ENCODE peak calls at places on chromosome 15, in eight cellular contexts. D is upper lobe of left lung, M is dorsolateral prefrontal cortex, L is adrenal gland, O is cardiac muscle cell, Y is cardiac fibroblast, U is AG04450, R is HCT116. J is an unnamed sample.

GRCh38 chr15:89654847-89655805 is at the start of gene KIF7:
- DNase-seq in Y (peak), L (no peak), U (no peak), D (peak), O (peak), R (no peak), M (no peak), J (no peak)

GRCh38 chr15:75573643-75574384 is 5.3 kb downstream of the PTPN9 start:
- DNase-seq in M (no peak), L (no peak), D (no peak), Y (no peak), R (no peak), O (no peak), U (no peak), J (no peak)

GRCh38 chr15:80689297-80689696 is 5.8 kb upstream of the ABHD17C start:
- DNase-seq in M (no peak), O (no peak), U (no peak), D (no peak), L (no peak), Y (no peak), R (no peak), J (no peak)

GRCh38 chr15:78667578-78668236 is 26.7 kb upstream of the CHRNB4 start:
- DNase-seq in D (no peak), U (no peak), R (no peak), Y (no peak), O (no peak), M (no peak), L (peak), J (no peak)

GRCh38 chr15:76235186-76235826 is 76.0 kb downstream of the ETFA start:
- DNase-seq in D (no peak), R (peak), O (peak), L (no peak), M (no peak), U (peak), Y (peak), J (peak)

GRCh38 chr15:54298396-54298795 is 320.2 kb downstream of the UNC13C start:
- DNase-seq in U (no peak), O (no peak), D (no peak), M (no peak), L (no peak), Y (no peak), R (no peak), J (no peak)

GRCh38 chr15:57509121-57509520 is 82.6 kb upstream of the MYZAP start:
- DNase-seq in R (no peak), Y (no peak), O (no peak), M (no peak), U (no peak), D (no peak), L (no peak), J (peak)

GRCh38 chr15:101179341-101180153 is 72.3 kb downstream of the CHSY1 start:
- DNase-seq in M (no peak), U (no peak), O (no peak), D (peak), R (no peak), L (no peak), Y (peak), J (no peak)

GRCh38 chr15:75198560-75199346 is 2.9 kb upstream of the C15orf39 start:
- DNase-seq in L (no peak), Y (peak), O (peak), D (no peak), M (no peak), U (no peak), R (peak), J (no peak)

GRCh38 chr15:83786336-83786735 is 132.4 kb downstream of the ADAMTSL3 start:
- DNase-seq in M (no peak), Y (no peak), L (no peak), R (no peak), D (no peak), U (no peak), O (no peak), J (no peak)

GRCh38 chr15:72732554-72732953 is 46.5 kb downstream of the BBS4 start:
- DNase-seq in R (no peak), U (no peak), L (no peak), M (no peak), O (no peak), Y (no peak), D (no peak), J (no peak)

DNA sequence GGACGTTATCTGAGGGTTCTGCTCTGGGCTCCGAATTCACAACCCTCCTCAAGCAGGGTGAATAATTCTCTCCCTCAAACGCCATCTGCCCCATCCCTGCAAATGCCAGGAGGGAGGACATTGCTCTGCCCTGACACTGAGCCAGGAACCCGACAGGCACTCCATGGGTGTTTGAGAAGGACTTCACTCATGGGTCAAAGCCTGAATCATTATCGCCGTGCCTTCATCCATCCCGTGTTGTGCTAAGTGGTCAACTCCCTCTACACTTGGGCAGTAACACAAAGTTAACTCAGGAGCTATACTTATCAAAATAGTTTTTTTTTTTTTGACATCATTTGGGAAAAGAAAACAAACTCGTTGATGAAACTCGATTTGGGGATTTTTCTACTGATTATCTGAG is 261.7 kb upstream of the IGF1R start:
- DNase-seq in M (no peak), D (no peak), Y (no peak), O (no peak), U (no peak), R (no peak), L (no peak), J (no peak)
- H3K4me3 ChIP-seq in M (no peak), D (no peak), Y (no peak), O (no peak), U (no peak), R (no peak), L (no peak), J (no peak)

DNA sequence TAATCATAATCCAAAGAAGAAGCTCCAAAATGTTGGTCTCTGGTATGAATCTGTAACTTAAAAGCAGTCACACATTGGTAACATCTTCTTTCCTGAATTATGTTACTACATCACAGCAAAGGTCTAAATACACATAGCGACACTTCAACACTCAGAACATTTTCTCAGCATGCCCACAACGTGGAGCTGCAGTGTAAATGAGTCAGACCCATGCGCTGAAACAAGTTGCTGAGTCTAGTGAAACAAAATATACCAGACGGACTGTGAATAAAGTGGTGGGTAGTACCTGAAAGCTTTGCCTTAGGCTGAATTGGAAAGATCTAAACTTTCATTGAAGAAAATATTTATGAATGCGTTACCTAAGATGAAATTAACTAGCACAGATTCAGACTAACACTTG is 33.2 kb upstream of the GOLGA8B start:
- DNase-seq in O (peak), Y (peak), R (peak), D (no peak), U (no peak), M (peak), L (no peak), J (peak)
- TF ChIP-seq CTCF in O (no peak), Y (peak), R (peak), D (no peak), U (peak), M (no peak), L (no peak), J (peak)

GRCh38 chr15:64246364-64247189 is 83.8 kb upstream of the PPIB start:
- DNase-seq in Y (peak), M (no peak), D (no peak), R (peak), O (no peak), U (peak), L (peak), J (peak)
- H3K4me3 ChIP-seq in Y (no peak), M (no peak), D (no peak), R (peak), O (no peak), U (no peak), L (no peak), J (peak)

GRCh38 chr15:87863152-87863551 is 393.4 kb downstream of the NTRK3 start:
- DNase-seq in U (no peak), L (no peak), Y (peak), M (no peak), O (peak), D (no peak), R (no peak), J (no peak)
- TF ChIP-seq CTCF in U (no peak), L (no peak), Y (no peak), M (no peak), O (no peak), D (no peak), R (no peak), J (no peak)

GRCh38 chr15:40841741-40842140 is 2.1 kb upstream of the SPINT1 start:
- DNase-seq in O (peak), Y (no peak), L (no peak), D (no peak), R (no peak), M (no peak), U (no peak), J (no peak)

GRCh38 chr15:40843885-40844542 is at the start of gene SPINT1:
- DNase-seq in L (no peak), R (no peak), M (no peak), O (peak), U (no peak), Y (no peak), D (peak), J (no peak)

GRCh38 chr15:40844543-40844981 is 714 bp downstream of the SPINT1 start:
- DNase-seq in M (no peak), Y (peak), U (no peak), O (no peak), D (peak), R (no peak), L (no peak), J (no peak)

GRCh38 chr15:40845036-40845435 is 1.2 kb downstream of the SPINT1 start:
- DNase-seq in M (no peak), L (no peak), D (no peak), Y (no peak), U (no peak), R (no peak), O (no peak), J (no peak)

GRCh38 chr15:40843183-40843884 is 514 bp upstream of the SPINT1 start:
- DNase-seq in M (no peak), L (no peak), R (no peak), U (no peak), O (no peak), D (no peak), Y (no peak), J (no peak)
- H3K4me3 ChIP-seq in M (peak), L (no peak), R (peak), U (no peak), O (peak), D (peak), Y (no peak), J (peak)

DNA sequence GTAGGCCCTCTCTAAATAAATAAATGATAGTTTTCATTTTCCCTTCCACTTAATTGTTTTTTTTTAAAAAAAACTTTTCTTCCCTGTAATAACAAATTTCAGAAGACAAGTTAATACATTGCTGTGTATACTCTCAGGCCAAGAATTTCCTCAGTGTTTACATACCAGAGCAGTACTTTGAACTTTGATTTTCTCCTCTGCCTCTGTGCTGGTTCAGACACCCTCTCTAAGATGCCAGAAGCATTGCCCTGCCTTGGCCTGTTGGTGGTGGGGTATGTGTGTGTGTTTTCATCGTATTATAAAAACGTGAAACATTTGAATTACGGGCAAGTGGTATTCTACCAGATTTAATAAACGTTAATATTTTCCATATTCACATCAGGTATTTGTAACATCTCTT is 70.1 kb downstream of the SMAD3 start:
- DNase-seq in M (no peak), L (no peak), Y (peak), O (no peak), U (peak), R (no peak), D (no peak), J (no peak)
- TF ChIP-seq CTCF in M (no peak), L (no peak), Y (no peak), O (no peak), U (peak), R (no peak), D (no peak), J (no peak)

GRCh38 chr15:68029959-68030358 is 24.2 kb upstream of the PIAS1 start:
- DNase-seq in Y (no peak), R (no peak), O (no peak), L (no peak), U (no peak), D (no peak), M (no peak), J (no peak)

GRCh38 chr15:68028137-68028771 is 25.9 kb upstream of the PIAS1 start:
- DNase-seq in O (no peak), D (no peak), Y (no peak), R (no peak), M (no peak), L (no peak), U (no peak), J (no peak)

GRCh38 chr15:68027388-68027787 is 26.7 kb upstream of the PIAS1 start:
- DNase-seq in L (no peak), O (no peak), U (no peak), R (no peak), M (no peak), Y (no peak), D (no peak), J (no peak)

GRCh38 chr15:68031406-68031805 is 22.7 kb upstream of the PIAS1 start:
- DNase-seq in U (no peak), L (peak), M (no peak), Y (peak), R (no peak), O (no peak), D (no peak), J (no peak)

GRCh38 chr15:68028808-68029207 is 25.3 kb upstream of the PIAS1 start:
- DNase-seq in O (no peak), L (no peak), Y (no peak), D (no peak), R (no peak), M (no peak), U (no peak), J (no peak)
- H3K4me3 ChIP-seq in O (no peak), L (no peak), Y (no peak), D (no peak), R (no peak), M (no peak), U (no peak), J (no peak)

DNA sequence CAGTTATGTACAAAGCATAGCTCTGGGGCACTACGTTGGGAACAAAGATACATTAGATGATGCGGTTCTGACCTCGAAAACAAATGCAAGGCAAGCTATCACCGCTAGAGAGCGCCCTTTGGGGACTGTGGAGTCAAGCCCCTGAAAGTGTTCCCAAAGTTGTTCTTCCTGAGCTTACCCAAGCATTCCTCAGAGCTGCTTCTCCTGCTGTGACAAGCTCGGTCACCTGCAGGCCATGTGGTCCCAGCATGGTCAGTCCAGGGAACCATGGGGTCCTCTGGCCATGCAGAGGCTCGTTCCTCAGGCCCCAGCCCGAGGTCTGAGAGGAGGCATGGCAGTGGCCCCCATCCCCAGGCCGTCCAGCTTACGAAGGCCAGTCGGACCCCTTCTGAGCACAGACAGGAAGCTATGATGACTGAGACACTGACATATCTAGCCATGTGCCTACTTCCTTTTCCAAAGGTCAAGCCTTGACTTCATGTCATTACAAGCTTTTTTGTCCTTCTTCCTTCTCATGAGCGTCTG is 79.5 kb downstream of the ATP10A start:
- DNase-seq in D (no peak), M (no peak), Y (peak), O (peak), U (no peak), L (no peak), R (no peak), J (no peak)
- TF ChIP-seq CTCF in D (no peak), M (no peak), Y (peak), O (peak), U (peak), L (no peak), R (peak), J (peak)

GRCh38 chr15:27480642-27481041 is 509.7 kb downstream of the GABRG3 start:
- DNase-seq in D (no peak), Y (no peak), L (no peak), R (no peak), O (no peak), U (no peak), M (no peak), J (no peak)

GRCh38 chr15:27483124-27483523 is 512.1 kb downstream of the GABRG3 start:
- DNase-seq in O (no peak), U (no peak), R (no peak), M (no peak), Y (no peak), D (no peak), L (no peak), J (no peak)

GRCh38 chr15:27480141-27480530 is 509.2 kb downstream of the GABRG3 start:
- DNase-seq in O (no peak), Y (no peak), D (no peak), U (no peak), L (no peak), R (no peak), M (no peak), J (no peak)

GRCh38 chr15:27482344-27482743 is 511.4 kb downstream of the GABRG3 start:
- DNase-seq in R (no peak), U (no peak), O (no peak), Y (no peak), L (no peak), M (no peak), D (no peak), J (no peak)

DNA sequence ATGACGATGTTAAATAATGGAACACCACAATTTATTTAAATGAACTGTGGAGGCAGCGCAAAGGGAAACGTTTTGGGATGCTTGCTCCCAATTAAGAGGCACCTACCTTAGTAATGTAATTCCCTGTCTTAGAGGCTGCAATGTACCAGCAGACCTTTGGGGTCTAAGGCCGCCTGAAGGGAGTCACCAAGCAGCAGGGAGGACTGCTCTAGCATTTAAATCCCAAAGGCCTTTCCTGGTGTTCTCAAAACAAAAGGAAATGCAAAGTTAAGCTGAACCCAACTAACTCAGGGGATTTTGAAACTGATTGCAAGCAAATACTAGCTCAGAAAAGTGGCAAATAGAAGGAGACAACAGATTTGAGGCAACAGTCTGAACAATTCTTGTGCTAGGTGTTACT is 510.8 kb downstream of the GABRG3 start:
- DNase-seq in O (no peak), D (no peak), Y (no peak), M (no peak), L (no peak), U (no peak), R (no peak), J (no peak)
- H3K4me3 ChIP-seq in O (no peak), D (no peak), Y (no peak), M (no peak), L (no peak), U (no peak), R (no peak), J (no peak)